ENCODE peak calls at places on chromosome 17, in seven cellular contexts. F, D, U, S, O, M and R are unnamed samples.

GRCh38 chr17:43581130-43581529 is 35.0 kb upstream of the ETV4 start:
- DNase-seq in U (no peak), M (no peak), S (no peak), O (no peak), F (no peak), D (no peak), R (no peak)

GRCh38 chr17:19672009-19672837 is 23.7 kb downstream of the ALDH3A2 start:
- DNase-seq in M (no peak), U (no peak), O (peak), D (no peak), F (peak), S (peak), R (peak)

GRCh38 chr17:64155751-64156544 is 26.0 kb upstream of the ERN1 start:
- DNase-seq in U (peak), S (peak), F (peak), O (peak), D (no peak), M (no peak), R (no peak)

GRCh38 chr17:56876766-56877179 is 37.1 kb downstream of the TRIM25 start:
- DNase-seq in O (no peak), D (no peak), F (no peak), S (no peak), U (peak), M (no peak), R (no peak)

GRCh38 chr17:78271419-78272160 is 40.2 kb downstream of the TMEM235 start:
- DNase-seq in F (no peak), D (no peak), M (no peak), O (no peak), S (no peak), U (no peak), R (peak)

GRCh38 chr17:14737984-14738651 is 437.2 kb downstream of the HS3ST3B1 start:
- DNase-seq in O (peak), M (peak), F (peak), U (peak), S (peak), D (no peak), R (peak)

GRCh38 chr17:66555605-66556004 is 253.2 kb downstream of the PRKCA start:
- DNase-seq in F (no peak), D (no peak), S (no peak), U (no peak), M (no peak), O (no peak), R (no peak)

GRCh38 chr17:30208214-30208613 is 27.3 kb downstream of the SLC6A4 start:
- DNase-seq in D (peak), U (no peak), F (no peak), M (no peak), S (no peak), O (no peak), R (no peak)

GRCh38 chr17:59139939-59140338 is 15.0 kb downstream of the SKA2 start:
- DNase-seq in U (no peak), D (no peak), O (no peak), S (no peak), F (no peak), M (no peak), R (no peak)

GRCh38 chr17:62705116-62705515 is 77.6 kb downstream of the MRC2 start:
- DNase-seq in M (no peak), S (peak), F (no peak), O (no peak), U (peak), D (no peak), R (no peak)

GRCh38 chr17:80822021-80822699 is 169.5 kb upstream of the CHMP6 start:
- DNase-seq in S (no peak), F (no peak), O (no peak), D (no peak), U (no peak), M (no peak), R (no peak)

GRCh38 chr17:40110457-40110856 is 10.1 kb upstream of the NR1D1 start:
- DNase-seq in M (no peak), S (no peak), D (no peak), U (no peak), F (no peak), O (peak), R (no peak)

GRCh38 chr17:16072031-16072430 is 72.4 kb downstream of the TTC19 start:
- DNase-seq in S (no peak), M (no peak), O (no peak), F (no peak), D (no peak), U (no peak), R (no peak)

GRCh38 chr17:10286324-10286723 is 86.5 kb downstream of the MYH13 start:
- DNase-seq in S (no peak), F (no peak), M (peak), U (no peak), O (peak), D (no peak), R (no peak)

GRCh38 chr17:5661486-5662125 is 77.3 kb upstream of the NLRP1 start:
- DNase-seq in F (no peak), O (no peak), U (no peak), S (no peak), M (peak), D (no peak), R (no peak)

GRCh38 chr17:33981713-33982601 is 273.1 kb upstream of the CCL2 start:
- DNase-seq in M (no peak), F (no peak), S (no peak), D (no peak), U (no peak), O (no peak), R (no peak)

GRCh38 chr17:21678451-21679081 is 13.8 kb upstream of the KCNJ18 start:
- DNase-seq in O (no peak), U (no peak), S (no peak), M (no peak), F (no peak), D (no peak), R (no peak)

GRCh38 chr17:45228121-45228941 is 6.6 kb downstream of the FMNL1 start:
- DNase-seq in F (no peak), O (no peak), S (no peak), M (no peak), D (peak), U (no peak), R (no peak)

GRCh38 chr17:40320771-40321501 is 12.0 kb downstream of the RARA start:
- DNase-seq in D (no peak), O (peak), F (no peak), M (no peak), U (peak), S (no peak), R (peak)

GRCh38 chr17:17206149-17206912 is at the start of gene PLD6:
- DNase-seq in O (peak), U (peak), D (peak), S (peak), F (peak), M (no peak), R (peak)

GRCh38 chr17:72516772-72517399 is 396.1 kb downstream of the SOX9 start:
- DNase-seq in U (peak), D (peak), F (no peak), S (no peak), O (peak), M (no peak), R (no peak)

GRCh38 chr17:29568331-29569244 is at the start of gene TP53I13:
- DNase-seq in O (peak), D (peak), S (peak), M (peak), U (peak), F (peak), R (peak)

GRCh38 chr17:39604911-39605491 is 2.7 kb downstream of the NEUROD2 start:
- DNase-seq in S (no peak), D (no peak), O (no peak), M (peak), U (no peak), F (no peak), R (no peak)

GRCh38 chr17:11909348-11909747 is 87.9 kb downstream of the ZNF18 start:
- DNase-seq in F (no peak), D (peak), S (no peak), M (peak), U (no peak), O (no peak), R (no peak)

GRCh38 chr17:42023524-42024349 is 3.8 kb downstream of the NKIRAS2 start:
- DNase-seq in M (no peak), O (no peak), D (no peak), U (peak), S (no peak), F (peak), R (no peak)

DNA sequence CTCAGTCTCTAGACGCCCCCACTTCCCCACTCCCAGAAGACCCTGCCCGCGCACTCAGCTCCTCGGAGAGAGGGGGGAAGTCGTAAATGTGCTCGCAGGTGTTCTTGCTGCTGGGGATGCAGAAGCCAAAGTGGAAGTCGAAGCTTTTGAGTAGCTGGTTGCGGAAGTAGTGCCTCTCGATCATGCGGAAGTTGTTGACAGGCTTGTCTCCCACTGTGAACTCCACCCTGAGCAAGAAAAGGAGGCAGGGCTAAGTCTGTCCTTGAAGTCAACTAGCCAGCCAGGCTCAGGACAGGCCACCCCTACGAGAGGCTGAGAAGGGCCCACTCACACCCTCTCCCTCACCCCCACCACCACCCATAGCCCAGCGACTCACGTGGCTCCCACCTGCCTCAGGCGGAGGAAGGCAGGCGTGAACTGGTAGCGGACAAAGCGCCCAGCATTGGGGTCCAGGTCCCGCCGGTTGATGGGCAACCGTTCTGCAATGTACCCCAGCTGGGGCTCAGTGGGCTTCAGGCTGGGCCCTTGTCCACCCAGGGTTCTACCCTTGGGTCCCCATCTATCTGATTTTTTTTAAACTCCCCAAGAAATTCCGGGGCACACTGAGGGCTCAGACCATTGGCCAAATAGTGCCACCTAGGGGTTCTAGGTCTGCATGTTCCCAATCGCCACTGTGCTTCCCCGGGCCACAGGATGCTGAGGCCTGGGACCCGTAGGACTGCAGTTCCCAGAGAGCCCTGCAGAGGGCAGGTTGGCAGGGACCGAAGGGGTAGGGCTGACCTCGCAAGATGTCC is 4.6 kb downstream of the UNC119 start:
- DNase-seq in M (peak), U (peak), S (peak), D (peak), O (peak), F (peak), R (peak)
- H3K4me3 ChIP-seq in M (no peak), U (no peak), S (no peak), D (peak), O (no peak), F (no peak), R (no peak)

DNA sequence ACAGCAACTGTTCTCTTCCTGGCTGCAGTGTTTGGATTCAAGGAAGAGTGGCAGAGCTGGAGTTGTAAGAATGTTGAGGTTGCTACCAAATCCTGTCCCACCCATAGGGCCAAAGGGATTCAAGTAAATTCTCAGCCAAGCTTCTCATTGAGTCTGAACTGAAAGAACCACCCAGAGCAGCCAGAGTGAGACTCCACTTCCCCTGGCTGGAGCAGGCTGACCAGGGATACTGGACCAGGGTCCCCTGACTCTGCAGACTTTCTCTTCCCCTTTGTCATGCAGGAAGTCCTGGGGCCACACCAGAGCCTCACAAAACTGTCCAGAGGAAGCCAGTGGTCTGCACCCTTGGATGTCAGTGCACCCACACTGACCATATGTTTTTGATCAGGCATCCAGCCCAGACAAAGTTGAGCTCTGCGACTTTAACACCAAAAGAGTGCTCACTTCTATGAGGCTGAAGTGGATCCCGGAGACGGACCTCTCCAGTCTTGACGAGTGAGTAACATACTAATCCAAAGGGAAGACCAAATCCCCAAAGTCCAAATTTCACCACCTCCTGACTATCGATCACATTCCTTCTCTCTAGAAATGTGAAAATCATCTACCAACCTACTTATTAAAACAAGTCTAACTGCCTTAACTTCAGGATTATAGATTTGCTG is 4.1 kb downstream of the NXN start:
- DNase-seq in O (peak), S (no peak), M (no peak), F (no peak), D (no peak), U (no peak), R (no peak)
- H3K4me3 ChIP-seq in O (peak), S (no peak), M (peak), F (peak), D (no peak), U (no peak), R (no peak)

GRCh38 chr17:37743875-37744632 is 805 bp downstream of the HNF1B start:
- DNase-seq in U (no peak), S (peak), D (peak), O (no peak), F (no peak), M (peak), R (no peak)

GRCh38 chr17:37744961-37745800 is at the start of gene HNF1B:
- DNase-seq in S (peak), F (no peak), M (peak), O (no peak), D (peak), U (no peak), R (no peak)

GRCh38 chr17:37743612-37743874 is 1.3 kb downstream of the HNF1B start:
- DNase-seq in M (no peak), F (no peak), U (no peak), D (no peak), S (peak), O (no peak), R (no peak)

GRCh38 chr17:37745801-37746426 is 1.1 kb upstream of the HNF1B start:
- DNase-seq in F (no peak), O (no peak), U (no peak), M (no peak), D (no peak), S (no peak), R (no peak)

GRCh38 chr17:37744633-37744927 is 279 bp downstream of the HNF1B start:
- DNase-seq in D (no peak), U (no peak), M (no peak), F (no peak), S (no peak), O (no peak), R (no peak)
- H3K4me3 ChIP-seq in D (peak), U (no peak), M (peak), F (no peak), S (peak), O (no peak), R (no peak)

GRCh38 chr17:9002236-9002609 is 19.1 kb upstream of the NTN1 start:
- DNase-seq in F (no peak), S (no peak), U (no peak), M (peak), O (no peak), D (no peak), R (no peak)
- H3K4me3 ChIP-seq in F (no peak), S (no peak), U (no peak), M (peak), O (no peak), D (no peak), R (no peak)

DNA sequence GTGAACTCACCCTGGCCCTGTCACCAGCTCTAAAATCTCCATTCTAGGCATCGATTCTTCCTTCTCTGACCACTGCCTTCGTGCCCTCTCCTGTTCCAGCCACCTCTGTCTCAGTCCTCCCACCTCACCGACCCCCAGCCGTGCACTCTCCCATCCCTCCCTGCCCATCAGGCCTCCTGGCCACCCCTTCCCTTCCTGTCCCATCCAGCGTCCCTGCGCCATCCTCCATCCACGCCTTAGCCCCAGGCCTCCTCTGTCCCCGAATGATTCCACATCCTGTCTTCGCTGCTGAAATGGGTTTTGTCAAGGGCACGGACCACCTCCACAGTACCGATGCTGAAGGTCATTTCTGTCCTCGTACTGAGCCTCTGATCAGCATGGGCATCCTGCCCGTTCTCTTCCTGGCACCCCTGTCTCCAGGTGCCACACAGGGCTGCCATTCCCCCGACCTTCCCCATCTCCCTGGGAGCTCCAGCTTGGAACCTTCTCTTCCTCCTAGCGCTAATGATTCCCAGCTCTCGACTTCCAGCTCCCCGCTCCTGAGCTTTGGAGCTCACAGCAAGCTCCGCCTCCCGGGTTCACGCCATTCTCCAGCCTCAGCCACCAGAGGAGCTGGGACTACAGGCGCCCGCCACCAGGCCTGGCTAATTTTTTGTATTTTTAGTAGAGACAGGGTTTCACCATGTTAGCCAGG is 2.6 kb downstream of the TRIM65 start:
- DNase-seq in F (no peak), S (no peak), D (no peak), U (no peak), M (peak), O (no peak), R (no peak)
- H3K4me3 ChIP-seq in F (no peak), S (no peak), D (no peak), U (no peak), M (no peak), O (no peak), R (no peak)